ENCODE peak calls at places on chromosomes 12 and 14, in ten cellular contexts. D is colonic mucosa, A is fibroblast of the aortic adventitia, L is breast epithelium, W is psoas muscle, N is gastrocnemius medialis, O is neural progenitor cell, S is HFF-Myc, M is ovary, I is aorta. V is an unnamed sample.

GRCh38 chr12:132325733-132326130 is 3.7 kb downstream of the GALNT9 start:
- DNase-seq in D (no peak), A (no peak), L (no peak), W (peak; percentile 23), N (no peak), O (no peak), S (no peak), M (no peak), I (no peak), V (no peak)

GRCh38 chr12:128914908-128915563 is 61.8 kb downstream of the GLT1D1 start:
- DNase-seq in D (no peak), A (no peak), L (no peak), W (no peak), N (no peak), O (no peak), S (no peak), M (no peak), I (no peak), V (no peak)

GRCh38 chr14:81350344-81351096 is 49.6 kb downstream of the STON2 start:
- DNase-seq in D (no peak), A (peak; percentile 17), L (no peak), W (no peak), N (no peak), O (no peak), S (no peak), M (no peak), I (no peak), V (no peak)

GRCh38 chr12:66188584-66189475 is at the start of gene IRAK3:
- DNase-seq in D (peak; percentile 70), A (peak; percentile 41), L (peak; percentile 70), W (peak; percentile 93), N (peak; percentile 73), O (peak; percentile 74), S (no peak), M (peak; percentile 80), I (peak; percentile 95), V (peak; percentile 52)

GRCh38 chr12:79858518-79858917 is 76.4 kb downstream of the PPP1R12A start:
- DNase-seq in D (no peak), A (peak; percentile 37), L (no peak), W (no peak), N (no peak), O (no peak), S (no peak), M (no peak), I (no peak), V (peak; percentile 31)

GRCh38 chr12:27385756-27386155 is 53.1 kb downstream of the BMAL2 start:
- DNase-seq in D (no peak), A (no peak), L (no peak), W (no peak), N (no peak), O (no peak), S (no peak), M (no peak), I (no peak), V (no peak)

GRCh38 chr12:116138380-116138779 is 139.1 kb downstream of the MED13L start:
- DNase-seq in D (no peak), A (no peak), L (no peak), W (no peak), N (no peak), O (peak; percentile 58), S (no peak), M (no peak), I (no peak), V (no peak)

GRCh38 chr14:106586098-106586704 is 1059.8 kb downstream of the TMEM121 start:
- DNase-seq in D (peak; percentile 51), A (no peak), L (no peak), W (no peak), N (no peak), O (no peak), S (no peak), M (no peak), I (no peak), V (no peak)

DNA sequence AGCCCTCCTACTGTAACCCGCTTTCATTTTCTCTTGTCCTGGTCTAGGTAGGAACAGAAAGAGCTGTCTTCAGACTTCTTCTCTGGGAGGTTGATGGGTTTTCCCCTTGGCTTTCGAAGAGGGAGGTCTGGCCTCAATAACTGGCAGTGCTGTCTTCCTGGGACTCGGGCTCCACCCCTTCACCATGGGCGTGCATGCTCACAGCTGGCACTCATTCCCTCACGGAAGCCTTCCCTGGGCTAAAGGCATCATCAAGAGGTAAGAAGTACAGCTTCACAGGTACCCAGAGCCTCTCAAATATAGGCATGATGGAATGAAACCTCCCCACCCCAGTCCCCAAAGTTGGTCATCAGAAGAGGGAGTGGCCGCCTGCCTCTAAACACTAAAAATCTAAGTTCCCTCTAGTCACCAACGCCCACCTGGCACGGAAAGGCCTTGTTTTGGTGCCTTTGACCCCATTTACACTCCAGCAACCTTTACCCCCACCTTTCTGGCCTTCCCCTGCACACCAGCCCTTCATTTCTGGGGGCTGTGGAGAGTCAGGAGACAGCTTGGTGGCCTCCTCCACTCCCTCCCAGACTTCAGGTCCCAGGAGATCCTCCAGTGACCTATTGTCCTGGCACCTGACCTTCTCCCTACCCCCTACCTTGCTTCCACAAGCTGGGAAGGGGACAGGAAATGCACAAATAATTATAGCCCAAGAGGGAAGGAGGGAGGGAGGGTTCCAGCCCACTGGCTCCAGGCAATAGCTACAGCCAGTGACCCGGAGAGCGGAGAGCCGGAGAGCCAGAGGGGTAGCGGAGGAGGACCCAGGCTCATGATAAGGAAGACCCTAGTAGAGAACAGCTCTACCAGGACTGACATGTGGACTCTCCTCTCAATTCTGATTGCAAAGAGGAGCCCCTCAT is 2.8 kb downstream of the RAPGEF3 start:
- DNase-seq in D (peak; percentile 83), A (no peak), L (no peak), W (no peak), N (no peak), O (no peak), S (no peak), M (no peak), I (no peak), V (no peak)
- H3K4me3 ChIP-seq in D (no peak overlapping the region), A (no peak overlapping the region), L (peak overlapping the region; percentile 54), W (peak overlapping the region; percentile 72), N (peak overlapping the region; percentile 67), O (no peak overlapping the region), S (no peak overlapping the region), M (no peak overlapping the region), I (no peak overlapping the region), V (no peak overlapping the region)

DNA sequence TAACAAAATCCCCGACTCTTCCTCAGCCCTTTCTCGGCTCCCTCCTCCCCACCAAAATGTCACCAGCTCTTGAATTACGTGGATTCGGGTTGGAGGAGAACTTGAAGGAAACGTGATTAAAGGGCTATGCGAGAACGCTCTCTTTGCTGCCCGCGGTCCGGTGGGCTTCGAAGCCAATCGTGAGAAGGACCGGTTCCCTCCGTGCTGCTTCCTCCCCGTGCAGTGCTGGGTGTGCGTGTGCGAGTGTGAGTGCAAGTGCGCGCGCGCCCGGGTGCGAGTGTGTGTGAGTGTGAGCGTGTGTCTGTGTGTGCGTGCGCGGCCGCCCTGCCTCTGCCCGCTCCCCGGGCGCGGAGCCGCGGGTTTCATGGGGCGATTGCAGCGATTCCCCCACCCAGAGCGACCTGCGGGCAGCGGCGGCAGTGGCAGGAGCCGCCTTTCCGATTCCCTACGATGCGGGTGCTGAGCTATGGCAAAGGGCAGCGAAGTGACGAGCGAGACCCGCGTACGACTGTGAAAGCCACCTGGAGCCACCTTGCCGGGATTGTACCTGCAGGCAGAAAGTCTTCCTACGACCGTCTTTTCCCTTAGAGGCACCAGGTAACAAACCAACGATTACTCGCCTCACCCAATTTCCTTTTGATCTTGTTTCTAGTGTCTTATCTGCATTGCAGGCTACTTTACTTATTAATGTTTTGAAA is 1.4 kb downstream of the LRFN5 start:
- DNase-seq in D (peak; percentile 16), A (peak; percentile 21), L (no peak), W (peak; percentile 28), N (no peak), O (peak; percentile 44), S (no peak), M (no peak), I (peak; percentile 77), V (no peak)
- H3K4me3 ChIP-seq in D (no peak overlapping the region), A (peak overlapping the region; percentile 81), L (peak overlapping the region; percentile 55), W (peak overlapping the region; percentile 64), N (peak overlapping the region; percentile 53), O (peak overlapping the region; percentile 71), S (peak overlapping the region; percentile 47), M (peak overlapping the region; percentile 38), I (peak overlapping the region; percentile 67), V (peak overlapping the region; percentile 85)

DNA sequence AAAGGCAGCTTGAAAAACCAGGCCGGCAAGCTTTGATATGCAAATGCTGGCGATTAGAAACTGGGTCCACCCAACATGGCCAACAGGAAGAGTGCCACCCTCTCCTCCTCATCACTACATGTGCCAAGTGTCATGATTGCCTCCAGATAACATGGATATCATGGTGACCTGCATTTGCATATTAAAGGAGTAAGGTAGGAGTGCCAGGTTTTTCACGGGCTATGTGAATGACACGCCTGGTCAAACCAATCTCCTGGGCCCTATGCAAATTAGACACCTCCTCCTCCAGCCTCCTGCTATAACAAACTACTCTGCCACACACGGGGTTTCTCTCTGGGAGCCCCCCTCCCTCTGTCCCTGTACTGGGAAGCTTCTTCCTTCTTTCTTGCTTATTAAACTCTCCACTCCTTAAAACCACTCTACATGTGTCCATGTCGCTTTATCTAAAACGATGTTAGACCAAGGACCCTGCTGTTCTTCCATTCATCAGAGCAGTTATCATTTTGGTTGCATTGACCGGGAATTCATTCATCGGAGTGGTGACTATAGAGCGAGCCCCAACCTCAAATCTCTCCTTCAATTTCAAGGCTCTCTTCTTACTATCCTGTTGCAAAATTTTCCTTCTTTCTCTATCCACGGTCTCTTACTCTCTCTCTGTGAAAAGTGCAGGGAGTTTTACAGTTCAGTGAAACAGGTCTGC is 27.5 kb downstream of the APOBEC1 start:
- DNase-seq in D (no peak), A (no peak), L (no peak), W (no peak), N (no peak), O (peak; percentile 77), S (no peak), M (no peak), I (no peak), V (no peak)
- H3K4me3 ChIP-seq in D (no peak overlapping the region), A (no peak overlapping the region), L (peak overlapping the region; percentile 3), W (no peak overlapping the region), N (no peak overlapping the region), O (peak overlapping the region; percentile 59), S (no peak overlapping the region), M (no peak overlapping the region), I (no peak overlapping the region), V (peak overlapping the region; percentile 48)

GRCh38 chr12:71125949-71126348 is 31.9 kb downstream of the TSPAN8 start:
- DNase-seq in D (no peak), A (no peak), L (no peak), W (no peak), N (no peak), O (no peak), S (no peak), M (no peak), I (no peak), V (no peak)

GRCh38 chr12:71125515-71125914 is 32.3 kb downstream of the TSPAN8 start:
- DNase-seq in D (no peak), A (peak; percentile 60), L (no peak), W (no peak), N (no peak), O (peak; percentile 4), S (no peak), M (no peak), I (no peak), V (no peak)

GRCh38 chr12:71130670-71131069 is 27.1 kb downstream of the TSPAN8 start:
- DNase-seq in D (no peak), A (no peak), L (no peak), W (no peak), N (no peak), O (no peak), S (no peak), M (no peak), I (no peak), V (no peak)

GRCh38 chr12:71129364-71129763 is 28.4 kb downstream of the TSPAN8 start:
- DNase-seq in D (no peak), A (no peak), L (no peak), W (no peak), N (no peak), O (no peak), S (no peak), M (no peak), I (no peak), V (no peak)

DNA sequence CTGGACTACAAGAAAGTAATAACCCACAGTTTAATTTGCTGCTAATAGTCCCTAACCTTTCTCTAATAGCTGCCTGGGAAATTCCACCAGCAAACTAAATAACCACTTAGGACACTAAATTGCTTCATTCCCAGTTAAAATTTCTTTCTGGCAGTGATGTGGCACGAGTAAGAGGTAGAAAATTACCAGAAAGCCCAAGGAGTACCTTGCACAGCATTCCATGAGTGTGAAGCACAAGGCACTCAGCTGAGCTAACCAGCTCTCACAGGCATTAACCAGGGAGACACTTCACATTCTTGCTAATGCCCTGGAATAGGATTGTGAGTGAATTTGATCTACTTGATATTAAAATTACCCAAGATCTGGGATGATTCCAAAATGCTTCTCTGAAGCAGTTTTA is 29.6 kb downstream of the TSPAN8 start:
- DNase-seq in D (no peak), A (peak; percentile 78), L (no peak), W (no peak), N (no peak), O (peak; percentile 6), S (no peak), M (no peak), I (no peak), V (no peak)
- H3K4me3 ChIP-seq in D (no peak overlapping the region), A (no peak overlapping the region), L (no peak overlapping the region), W (no peak overlapping the region), N (no peak overlapping the region), O (no peak overlapping the region), S (no peak overlapping the region), M (no peak overlapping the region), I (no peak overlapping the region), V (no peak overlapping the region)